ENCODE peak calls at places on chromosomes 13 and 19, in four cellular contexts. L is stimulated activated CD8-positive, alpha-beta memory T cell treated with anti-CD3 and anti-CD28 coated beads, Interleukin-7, amount 100 ng/mL, for 48 hours; G is activated CD4-positive, CD25-positive, alpha-beta regulatory T cell treated with anti-CD3 and anti-CD28 coated beads, Interleukin-2, amount 50 U/mL, for 16 hours; I is stimulated activated CD4-positive, alpha-beta T cell treated with anti-CD3 and anti-CD28 coated beads, Interleukin-1b, Interleukin-23, amount 100 ng/mL, for 1 hour. A is an unnamed sample.

GRCh38 chr19:5817218-5817617 is 12.4 kb downstream of the NRTN start:
- DNase-seq in L (no peak), G (no peak), I (no peak), A (no peak)

GRCh38 chr13:68027311-68027710 is 797.2 kb upstream of the PCDH9 start:
- DNase-seq in L (no peak), G (no peak), I (no peak), A (no peak)

GRCh38 chr19:29671393-29672076 is 6.3 kb downstream of the PLEKHF1 start:
- DNase-seq in L (peak), G (peak), I (peak), A (no peak)

GRCh38 chr13:110644892-110645521 is 29.7 kb downstream of the NAXD start:
- DNase-seq in L (peak), G (no peak), I (peak), A (peak)

GRCh38 chr19:15393963-15394362 is 14.4 kb upstream of the AKAP8 start:
- DNase-seq in L (no peak), G (no peak), I (no peak), A (no peak)

GRCh38 chr19:39264306-39265290 is 3.6 kb upstream of the IFNL2 start:
- DNase-seq in L (no peak), G (no peak), I (no peak), A (no peak)

GRCh38 chr19:46478356-46478986 is 7.1 kb upstream of the PNMA8A start:
- DNase-seq in L (no peak), G (no peak), I (no peak), A (no peak)

GRCh38 chr13:101681834-101682233 is 229.4 kb downstream of the ITGBL1 start:
- DNase-seq in L (no peak), G (no peak), I (no peak), A (no peak)

GRCh38 chr13:79999601-80000000 is 341.3 kb downstream of the SPRY2 start:
- DNase-seq in L (no peak), G (no peak), I (no peak), A (no peak)

GRCh38 chr19:54030895-54031586 is 32.7 kb downstream of the VSTM1 start:
- DNase-seq in L (no peak), G (no peak), I (no peak), A (no peak)

GRCh38 chr19:54252243-54252642 is 4.8 kb downstream of the LILRB5 start:
- DNase-seq in L (no peak), G (no peak), I (no peak), A (no peak)

GRCh38 chr13:61608138-61608537 is 192.5 kb upstream of the PCDH20 start:
- DNase-seq in L (no peak), G (no peak), I (no peak), A (no peak)

GRCh38 chr19:48064509-48064908 is 20.6 kb upstream of the CABP5 start:
- DNase-seq in L (no peak), G (no peak), I (no peak), A (no peak)

GRCh38 chr13:32060319-32060924 is 28.8 kb downstream of the FRY start:
- DNase-seq in L (no peak), G (no peak), I (no peak), A (no peak)

GRCh38 chr13:50220938-50221337 is 205.7 kb downstream of the KCNRG start:
- DNase-seq in L (no peak), G (no peak), I (no peak), A (no peak)

GRCh38 chr19:16235811-16236710 is 38.4 kb downstream of the AP1M1 start:
- DNase-seq in L (no peak), G (no peak), I (no peak), A (no peak)

GRCh38 chr13:27663947-27664346 is 42.3 kb downstream of the POLR1D start:
- DNase-seq in L (no peak), G (no peak), I (no peak), A (no peak)

GRCh38 chr13:77861716-77862115 is 56.9 kb downstream of the EDNRB start:
- DNase-seq in L (no peak), G (no peak), I (no peak), A (no peak)

GRCh38 chr13:93227906-93228801 is 1.5 kb downstream of the GPC6 start:
- DNase-seq in L (no peak), G (no peak), I (no peak), A (peak)

GRCh38 chr13:53007872-53008271 is 20.7 kb upstream of the OLFM4 start:
- DNase-seq in L (no peak), G (no peak), I (no peak), A (no peak)

GRCh38 chr13:39684531-39685137 is 29.2 kb downstream of the COG6 start:
- DNase-seq in L (no peak), G (no peak), I (no peak), A (no peak)

GRCh38 chr13:113082198-113083021 is 23.2 kb upstream of the F7 start:
- DNase-seq in L (no peak), G (no peak), I (no peak), A (no peak)

GRCh38 chr19:39341122-39341719 is 1.0 kb upstream of the SAMD4B start:
- DNase-seq in L (no peak), G (peak), I (no peak), A (no peak)

GRCh38 chr19:11662278-11662677 is 65.0 kb downstream of the ZNF627 start:
- DNase-seq in L (no peak), G (no peak), I (no peak), A (no peak)

A was measured in NCI-H187 treated with DMSO at 0.1 percent for 48 hours.